ENCODE peak calls at places on chromosomes 6 and 20, in four cellular contexts. B is K562, H is GM12878, O is HepG2. N is an unnamed sample.

GRCh38 chr20:62475027-62475818 is 572 bp downstream of the GATA5 start:
- DNase-seq in B (no peak), H (no peak), O (no peak), N (no peak)

GRCh38 chr6:28161410-28162079 is 19.9 kb downstream of the ZKSCAN8 start:
- DNase-seq in B (peak), H (peak), O (peak), N (peak)

GRCh38 chr6:31814677-31815024 is 432 bp downstream of the HSPA1L start:
- DNase-seq in B (peak), H (peak), O (peak), N (peak)

GRCh38 chr6:144158133-144158532 is 7.8 kb downstream of the STX11 start:
- DNase-seq in B (no peak), H (no peak), O (no peak), N (no peak)

GRCh38 chr6:8085053-8085511 is 17.3 kb downstream of the EEF1E1 start:
- DNase-seq in B (no peak), H (no peak), O (peak), N (no peak)

GRCh38 chr6:152669894-152670293 is 27.8 kb upstream of the MYCT1 start:
- DNase-seq in B (no peak), H (no peak), O (peak), N (no peak)

GRCh38 chr20:62117362-62117646 is 5.0 kb upstream of the LSM14B start:
- DNase-seq in B (no peak), H (no peak), O (no peak), N (no peak)

GRCh38 chr6:48016027-48016755 is 94.8 kb downstream of the PTCHD4 start:
- DNase-seq in B (no peak), H (no peak), O (no peak), N (no peak)

GRCh38 chr6:113858605-113859348 is 1.6 kb downstream of the MARCKS start:
- DNase-seq in B (peak), H (peak), O (peak), N (peak)

GRCh38 chr20:48416002-48416401 is 411.8 kb downstream of the PREX1 start:
- DNase-seq in B (no peak), H (peak), O (no peak), N (no peak)

GRCh38 chr20:1491891-1492642 is 847 bp upstream of the SIRPB2 start:
- DNase-seq in B (no peak), H (no peak), O (no peak), N (no peak)

GRCh38 chr6:169971171-169971861 is 219.9 kb downstream of the ERMARD start:
- DNase-seq in B (no peak), H (no peak), O (no peak), N (no peak)

GRCh38 chr6:32867022-32867477 is 13.1 kb downstream of the PSMB9 start:
- DNase-seq in B (no peak), H (no peak), O (no peak), N (no peak)

GRCh38 chr6:166949533-166950442 is 6.6 kb downstream of the RNASET2 start:
- DNase-seq in B (no peak), H (no peak), O (no peak), N (peak)

GRCh38 chr6:156534594-156534993 is 242.6 kb upstream of the ARID1B start:
- DNase-seq in B (no peak), H (no peak), O (no peak), N (no peak)

GRCh38 chr6:79170915-79171314 is 63.6 kb downstream of the HMGN3 start:
- DNase-seq in B (no peak), H (no peak), O (no peak), N (no peak)

GRCh38 chr6:133697666-133698065 is 191.2 kb upstream of the TCF21 start:
- DNase-seq in B (no peak), H (no peak), O (no peak), N (no peak)

GRCh38 chr20:54726687-54727086 is 251.3 kb downstream of the DOK5 start:
- DNase-seq in B (no peak), H (no peak), O (no peak), N (no peak)

GRCh38 chr6:133999305-133999704 is 46.3 kb downstream of the TBPL1 start:
- DNase-seq in B (no peak), H (no peak), O (no peak), N (no peak)

GRCh38 chr6:155171109-155171746 is 92.6 kb upstream of the CLDN20 start:
- DNase-seq in B (no peak), H (peak), O (peak), N (no peak)

GRCh38 chr6:92700411-92700810 is 718.9 kb downstream of the EPHA7 start:
- DNase-seq in B (no peak), H (no peak), O (no peak), N (no peak)

GRCh38 chr20:9311132-9311531 is 203.3 kb upstream of the LAMP5 start:
- DNase-seq in B (no peak), H (no peak), O (no peak), N (no peak)

GRCh38 chr6:170435766-170436165 is 117.3 kb downstream of the PSMB1 start:
- DNase-seq in B (no peak), H (no peak), O (no peak), N (no peak)

GRCh38 chr6:2810092-2810671 is 31.5 kb downstream of the SERPINB1 start:
- DNase-seq in B (no peak), H (no peak), O (no peak), N (no peak)

GRCh38 chr6:159790947-159791598 is 806 bp downstream of the MRPL18 start:
- DNase-seq in B (no peak), H (no peak), O (no peak), N (no peak)

GRCh38 chr20:13173201-13173600 is 47.9 kb upstream of the ISM1 start:
- DNase-seq in B (no peak), H (no peak), O (no peak), N (no peak)

GRCh38 chr6:443621-444175 is 52.1 kb downstream of the IRF4 start:
- DNase-seq in B (no peak), H (no peak), O (no peak), N (no peak)

GRCh38 chr6:12331474-12331873 is 41.3 kb downstream of the EDN1 start:
- DNase-seq in B (no peak), H (no peak), O (peak), N (no peak)

GRCh38 chr6:42281570-42281969 is 63.9 kb upstream of the MRPS10 start:
- DNase-seq in B (no peak), H (no peak), O (no peak), N (no peak)

GRCh38 chr6:75934643-75935472 is 137.6 kb downstream of the IMPG1 start:
- DNase-seq in B (peak), H (peak), O (peak), N (peak)

GRCh38 chr20:35179292-35180212 is 7.7 kb downstream of the PROCR start:
- DNase-seq in B (no peak), H (no peak), O (no peak), N (no peak)

GRCh38 chr6:135411339-135411738 is 86.2 kb downstream of the AHI1 start:
- DNase-seq in B (peak), H (no peak), O (peak), N (no peak)

GRCh38 chr6:134421496-134421895 is 103.6 kb upstream of the SGK1 start:
- DNase-seq in B (no peak), H (no peak), O (no peak), N (no peak)

GRCh38 chr6:155341130-155341828 is 27.0 kb upstream of the TFB1M start:
- DNase-seq in B (no peak), H (no peak), O (peak), N (no peak)

GRCh38 chr6:101195581-101195980 is 197.9 kb upstream of the GRIK2 start:
- DNase-seq in B (no peak), H (no peak), O (no peak), N (no peak)

GRCh38 chr6:138205437-138206094 is 12.7 kb downstream of the PBOV1 start:
- DNase-seq in B (no peak), H (no peak), O (no peak), N (no peak)

GRCh38 chr6:140105857-140106256 is 731.4 kb upstream of the CITED2 start:
- DNase-seq in B (peak), H (no peak), O (peak), N (peak)

GRCh38 chr6:56091159-56091869 is 156.1 kb downstream of the COL21A1 start:
- DNase-seq in B (no peak), H (no peak), O (peak), N (no peak)

GRCh38 chr20:45279992-45280391 is 25.6 kb upstream of the SLPI start:
- DNase-seq in B (no peak), H (no peak), O (no peak), N (no peak)

GRCh38 chr20:45269754-45270270 is 15.4 kb upstream of the SLPI start:
- DNase-seq in B (no peak), H (no peak), O (no peak), N (no peak)

DNA sequence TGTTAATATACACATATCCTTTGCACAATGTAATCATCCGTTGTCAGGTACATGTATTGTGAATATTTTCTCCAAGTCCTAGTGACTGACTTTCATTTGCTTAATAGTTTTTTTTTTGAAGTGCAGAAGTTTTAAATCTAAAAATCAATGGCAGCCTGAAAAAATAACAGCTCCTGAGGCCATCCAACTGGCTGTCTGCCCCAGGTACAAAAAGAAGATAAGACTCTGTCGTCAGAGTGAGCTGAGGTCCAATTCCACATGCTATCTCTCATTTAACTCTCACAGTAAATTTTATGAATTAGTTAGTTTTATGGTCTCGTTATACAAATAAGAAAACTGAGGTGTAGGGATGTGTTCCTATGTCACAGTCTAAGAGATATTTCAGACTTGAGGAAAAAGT is 21.0 kb upstream of the SLPI start:
- DNase-seq in B (no peak), H (no peak), O (no peak), N (no peak)
- TF ChIP-seq TCF7 in B (no peak), H (no peak), O (no peak), N (no peak)

GRCh38 chr6:45419574-45420082 is 41.9 kb upstream of the SUPT3H start:
- DNase-seq in B (peak), H (no peak), O (peak), N (peak)
- TF ChIP-seq CREB1 in B (no peak), H (no peak), O (no peak), N (no peak)

GRCh38 chr20:44549123-44549522 is 27.3 kb upstream of the SERINC3 start:
- DNase-seq in B (no peak), H (no peak), O (no peak), N (no peak)

GRCh38 chr20:44548171-44548678 is 26.4 kb upstream of the SERINC3 start:
- DNase-seq in B (no peak), H (no peak), O (no peak), N (no peak)

GRCh38 chr20:44552568-44552949 is 29.8 kb upstream of the PKIG start:
- DNase-seq in B (no peak), H (no peak), O (no peak), N (no peak)

GRCh38 chr20:44552039-44552438 is 30.2 kb upstream of the SERINC3 start:
- DNase-seq in B (no peak), H (no peak), O (peak), N (no peak)

DNA sequence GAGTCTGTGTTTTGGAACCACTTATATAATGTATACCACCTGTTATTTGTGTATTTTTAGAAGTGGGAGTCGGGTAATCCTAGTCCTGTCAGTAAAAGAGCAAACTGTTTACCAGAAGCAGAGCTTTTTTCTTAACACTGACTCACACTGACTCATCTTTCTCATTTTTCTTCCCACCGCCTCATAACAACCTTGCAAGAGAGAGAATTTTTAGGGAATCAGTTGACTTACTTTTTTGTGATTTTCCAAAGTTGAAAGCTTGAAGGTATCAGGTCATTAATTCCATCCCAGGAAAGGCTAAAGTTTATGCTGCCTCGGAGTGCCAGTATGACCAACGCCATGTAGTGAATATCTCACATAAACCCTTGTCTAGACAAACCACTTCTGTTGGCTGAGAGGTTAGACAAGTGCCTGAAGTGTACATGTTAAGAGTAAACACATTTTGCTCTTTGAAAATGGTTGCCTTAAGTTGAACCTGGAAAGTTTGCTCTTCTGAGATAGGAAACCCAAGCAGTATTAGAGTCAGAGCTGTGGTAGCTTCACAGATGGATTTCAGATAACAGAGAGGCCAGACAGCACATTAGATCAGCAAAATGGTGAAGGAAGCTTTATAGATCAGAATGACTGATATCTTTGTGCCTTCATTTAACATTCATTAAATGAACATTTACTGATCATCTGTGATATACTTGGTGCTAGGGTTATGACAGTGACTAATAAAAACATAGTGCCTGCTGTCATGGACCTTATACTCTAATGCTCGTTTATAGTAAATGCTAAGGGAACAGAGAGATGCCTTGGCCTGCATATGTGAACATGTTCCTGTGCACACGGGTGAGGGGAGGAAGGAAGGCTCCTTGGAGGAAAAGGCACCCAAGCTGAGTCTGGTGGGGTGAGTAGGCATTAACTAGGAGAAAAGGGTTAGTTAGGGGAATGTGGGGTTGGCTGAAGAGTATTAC is 29.1 kb upstream of the PKIG start:
- DNase-seq in B (no peak), H (no peak), O (peak), N (no peak)
- TF ChIP-seq TCF7 in B (no peak), H (no peak), O (no peak), N (no peak)

GRCh38 chr6:34608321-34609091 is 52.4 kb upstream of the SPDEF start:
- DNase-seq in B (no peak), H (no peak), O (no peak), N (no peak)
- TF ChIP-seq CREB1 in B (no peak), H (no peak), O (no peak), N (no peak)

GRCh38 chr6:30768634-30769087 is 24.3 kb upstream of the IER3 start:
- DNase-seq in B (no peak), H (no peak), O (no peak), N (no peak)
- TF ChIP-seq TCF7 in B (no peak), H (no peak), O (no peak), N (no peak)

DNA sequence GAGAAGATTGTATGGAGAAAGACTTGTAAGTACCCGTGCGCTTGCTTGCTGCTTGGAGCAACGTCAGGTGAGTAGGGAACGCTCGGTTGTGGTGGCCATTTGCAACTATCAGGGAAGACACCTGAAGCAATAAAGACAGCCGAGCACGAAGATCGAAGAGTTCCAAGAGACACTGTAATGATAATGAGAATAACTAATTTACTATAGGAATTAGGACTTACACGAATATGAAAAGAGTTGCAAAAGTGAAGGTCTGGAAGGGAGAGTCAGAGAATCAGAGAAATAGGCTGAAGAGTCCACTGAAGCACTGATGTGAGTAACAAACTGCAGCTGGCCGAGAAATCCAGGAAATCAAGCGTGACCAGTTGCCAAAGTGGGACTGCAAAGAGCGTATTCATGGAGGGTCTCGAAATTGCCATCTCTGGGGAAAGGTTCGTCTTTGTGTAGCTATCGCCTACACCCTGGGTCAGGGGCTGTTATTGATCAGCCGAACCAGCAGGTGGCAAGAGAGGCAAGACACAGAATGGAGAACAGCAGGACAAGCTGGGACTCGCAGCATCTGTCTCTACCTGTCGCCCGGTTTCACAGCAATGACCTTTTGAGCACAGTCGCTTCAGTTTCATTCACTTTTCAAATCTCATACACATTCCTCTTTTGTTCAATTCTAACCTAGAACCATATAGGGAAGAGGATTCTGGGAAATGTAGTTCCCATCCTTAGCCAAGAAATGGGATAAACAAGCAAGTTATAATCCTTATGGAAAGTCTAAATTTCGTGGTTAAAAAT is 26.2 kb downstream of the LOC128125822 start:
- DNase-seq in B (peak), H (peak), O (peak), N (peak)
- TF ChIP-seq CREB1 in B (no peak), H (no peak), O (peak), N (no peak)

GRCh38 chr20:15811951-15812350 is 761.3 kb downstream of the KIF16B start:
- DNase-seq in B (no peak), H (no peak), O (no peak), N (no peak)

GRCh38 chr20:15812696-15813095 is 760.6 kb downstream of the KIF16B start:
- DNase-seq in B (no peak), H (no peak), O (no peak), N (no peak)

GRCh38 chr20:15814360-15814759 is 758.9 kb downstream of the KIF16B start:
- DNase-seq in B (no peak), H (no peak), O (no peak), N (no peak)

GRCh38 chr20:15817351-15817750 is 755.9 kb downstream of the KIF16B start:
- DNase-seq in B (no peak), H (no peak), O (no peak), N (no peak)

DNA sequence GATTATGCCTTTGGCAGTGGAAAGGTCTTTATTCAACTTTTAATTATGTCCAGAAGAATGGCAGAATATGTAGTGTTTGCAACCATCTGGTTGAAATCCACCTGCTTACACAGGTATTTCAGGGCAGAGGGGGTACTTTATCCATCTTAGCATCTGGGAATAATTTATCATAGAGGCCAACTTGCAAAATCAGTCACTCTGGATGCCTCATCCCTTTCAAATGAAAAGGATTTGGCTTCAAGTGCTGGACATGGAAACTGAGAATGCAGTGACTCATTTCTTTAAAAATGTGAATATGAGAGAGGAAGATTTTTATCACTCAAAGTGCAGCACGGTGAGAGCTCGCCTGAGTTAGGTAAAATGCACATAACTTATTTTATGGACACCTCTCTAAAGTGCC is 758.3 kb downstream of the KIF16B start:
- DNase-seq in B (no peak), H (no peak), O (no peak), N (no peak)
- TF ChIP-seq TCF7 in B (no peak), H (no peak), O (no peak), N (no peak)

GRCh38 chr6:39945626-39946025 is 11.4 kb upstream of the MOCS1 start:
- DNase-seq in B (no peak), H (no peak), O (no peak), N (no peak)
- TF ChIP-seq CREB1 in B (no peak), H (no peak), O (no peak), N (no peak)

GRCh38 chr20:50758469-50758868 is 27.1 kb downstream of the PARD6B start:
- DNase-seq in B (no peak), H (no peak), O (no peak), N (no peak)
- TF ChIP-seq TCF7 in B (no peak), H (no peak), O (no peak), N (no peak)